ENCODE peak calls at places on chromosomes 1 and 21, in seven cellular contexts. K, Z, P, N, J, X and O are unnamed samples.
A peak's percentile ranks its signal among the peaks of the same experiment; 100 is the strongest.

GRCh38 chr1:30410153-30410851 is 313.1 kb downstream of the MATN1 start:
- DNase-seq in K (no peak), Z (no peak), P (no peak), N (no peak), J (no peak), X (no peak), O (peak; percentile 45)

GRCh38 chr21:26818911-26819310 is 26.3 kb downstream of the ADAMTS1 start:
- DNase-seq in K (no peak), Z (no peak), P (no peak), N (no peak), J (no peak), X (no peak), O (no peak)

GRCh38 chr1:94798472-94798871 is 21.7 kb upstream of the SLC44A3 start:
- DNase-seq in K (no peak), Z (no peak), P (no peak), N (no peak), J (no peak), X (no peak), O (no peak)

GRCh38 chr1:88730995-88731394 is 46.9 kb downstream of the PKN2 start:
- DNase-seq in K (no peak), Z (no peak), P (no peak), N (no peak), J (no peak), X (no peak), O (no peak)

GRCh38 chr1:43537423-43538142 is 6.9 kb downstream of the PTPRF start:
- DNase-seq in K (peak; percentile 67), Z (no peak), P (no peak), N (no peak), J (peak; percentile 19), X (no peak), O (peak; percentile 69)

GRCh38 chr1:7679873-7680790 is 91.0 kb upstream of the VAMP3 start:
- DNase-seq in K (peak; percentile 58), Z (no peak), P (no peak), N (peak; percentile 80), J (no peak), X (peak; percentile 72), O (peak; percentile 76)

GRCh38 chr1:184802739-184803492 is 48.3 kb upstream of the EDEM3 start:
- DNase-seq in K (no peak), Z (no peak), P (no peak), N (peak; percentile 73), J (no peak), X (no peak), O (no peak)

GRCh38 chr1:183191833-183192232 is 5.8 kb downstream of the LAMC2 start:
- DNase-seq in K (no peak), Z (no peak), P (peak; percentile 52), N (peak; percentile 78), J (peak; percentile 71), X (no peak), O (no peak)

GRCh38 chr1:38929476-38929875 is 12.2 kb downstream of the RHBDL2 start:
- DNase-seq in K (no peak), Z (no peak), P (no peak), N (peak; percentile 29), J (no peak), X (peak; percentile 79), O (no peak)

GRCh38 chr1:9371391-9371935 is 78.8 kb downstream of the SPSB1 start:
- DNase-seq in K (peak; percentile 54), Z (peak; percentile 86), P (peak; percentile 19), N (peak; percentile 85), J (peak; percentile 85), X (no peak), O (no peak)

GRCh38 chr1:114093624-114094302 is 59.9 kb downstream of the SYT6 start:
- DNase-seq in K (no peak), Z (no peak), P (no peak), N (no peak), J (peak; percentile 22), X (no peak), O (no peak)

GRCh38 chr1:21773585-21773984 is 9.4 kb downstream of the USP48 start:
- DNase-seq in K (peak; percentile 21), Z (no peak), P (no peak), N (no peak), J (no peak), X (no peak), O (no peak)

GRCh38 chr1:245810789-245811337 is 656.1 kb downstream of the KIF26B start:
- DNase-seq in K (no peak), Z (no peak), P (no peak), N (no peak), J (no peak), X (no peak), O (no peak)

GRCh38 chr1:220344745-220345144 is 72.5 kb upstream of the RAB3GAP2 start:
- DNase-seq in K (no peak), Z (no peak), P (no peak), N (no peak), J (no peak), X (no peak), O (no peak)

GRCh38 chr1:8473892-8474300 is 156.0 kb downstream of the SLC45A1 start:
- DNase-seq in K (no peak), Z (no peak), P (no peak), N (no peak), J (no peak), X (no peak), O (no peak)

GRCh38 chr1:231210126-231210525 is 30.9 kb upstream of the GNPAT start:
- DNase-seq in K (no peak), Z (no peak), P (no peak), N (no peak), J (no peak), X (no peak), O (no peak)

GRCh38 chr1:232704694-232705680 is 75.1 kb upstream of the SIPA1L2 start:
- DNase-seq in K (peak; percentile 53), Z (peak; percentile 79), P (peak; percentile 72), N (peak; percentile 91), J (peak; percentile 63), X (peak; percentile 30), O (no peak)

GRCh38 chr1:40014253-40014706 is 26.2 kb upstream of the CAP1 start:
- DNase-seq in K (no peak), Z (no peak), P (no peak), N (no peak), J (no peak), X (no peak), O (no peak)

GRCh38 chr21:27511241-27511640 is 544.4 kb upstream of the ADAMTS5 start:
- DNase-seq in K (no peak), Z (no peak), P (no peak), N (no peak), J (no peak), X (no peak), O (no peak)

GRCh38 chr21:36704958-36705678 is 6.2 kb downstream of the SIM2 start:
- DNase-seq in K (no peak), Z (no peak), P (no peak), N (no peak), J (no peak), X (no peak), O (no peak)

GRCh38 chr1:38690790-38691189 is 168.8 kb downstream of the RRAGC start:
- DNase-seq in K (no peak), Z (no peak), P (no peak), N (no peak), J (peak; percentile 5), X (no peak), O (no peak)

GRCh38 chr1:112396668-112397025 is 633 bp downstream of the CTTNBP2NL start:
- DNase-seq in K (no peak), Z (no peak), P (no peak), N (peak; percentile 59), J (no peak), X (no peak), O (no peak)

GRCh38 chr1:229342902-229343587 is at the start of gene CCSAP:
- DNase-seq in K (peak; percentile 63), Z (peak; percentile 46), P (no peak), N (peak; percentile 85), J (no peak), X (peak; percentile 76), O (peak; percentile 85)

GRCh38 chr1:223545325-223545724 is 120.2 kb downstream of the CAPN8 start:
- DNase-seq in K (peak; percentile 12), Z (no peak), P (no peak), N (no peak), J (no peak), X (no peak), O (no peak)

GRCh38 chr1:206469933-206470691 is at the start of gene IKBKE:
- DNase-seq in K (peak; percentile 77), Z (peak; percentile 65), P (peak; percentile 35), N (peak; percentile 84), J (peak; percentile 62), X (peak; percentile 43), O (peak; percentile 74)

GRCh38 chr21:15706686-15707085 is 23.1 kb upstream of the USP25 start:
- DNase-seq in K (peak; percentile 23), Z (no peak), P (peak; percentile 96), N (peak; percentile 74), J (peak; percentile 94), X (no peak), O (no peak)

GRCh38 chr1:7899741-7900140 is 40.9 kb downstream of the TNFRSF9 start:
- DNase-seq in K (no peak), Z (no peak), P (no peak), N (no peak), J (peak; percentile 24), X (no peak), O (no peak)

GRCh38 chr1:86507935-86508582 is 38.8 kb upstream of the CLCA4 start:
- DNase-seq in K (no peak), Z (no peak), P (no peak), N (peak; percentile 63), J (peak; percentile 42), X (no peak), O (no peak)

GRCh38 chr1:212794561-212795014 is 2.9 kb downstream of the TATDN3 start:
- DNase-seq in K (no peak), Z (no peak), P (no peak), N (no peak), J (no peak), X (no peak), O (no peak)

GRCh38 chr1:90616395-90616794 is 100.7 kb downstream of the BARHL2 start:
- DNase-seq in K (no peak), Z (no peak), P (no peak), N (no peak), J (peak; percentile 5), X (no peak), O (no peak)

GRCh38 chr1:225735252-225736149 is 42.1 kb upstream of the SRP9 start:
- DNase-seq in K (peak; percentile 34), Z (peak; percentile 82), P (peak; percentile 92), N (peak; percentile 92), J (peak; percentile 95), X (peak; percentile 36), O (peak; percentile 70)

GRCh38 chr1:65623895-65624294 is 168.8 kb upstream of the PDE4B start:
- DNase-seq in K (no peak), Z (no peak), P (no peak), N (peak; percentile 16), J (no peak), X (no peak), O (no peak)

GRCh38 chr1:1068374-1069060 is 5.6 kb downstream of the RNF223 start:
- DNase-seq in K (peak; percentile 88), Z (no peak), P (no peak), N (no peak), J (no peak), X (no peak), O (peak; percentile 88)

GRCh38 chr1:40438391-40439015 is 11.8 kb upstream of the ZFP69B start:
- DNase-seq in K (no peak), Z (no peak), P (no peak), N (peak; percentile 69), J (peak; percentile 29), X (no peak), O (no peak)

GRCh38 chr1:101257500-101258325 is 20.9 kb downstream of the S1PR1 start:
- DNase-seq in K (peak; percentile 58), Z (no peak), P (no peak), N (no peak), J (no peak), X (no peak), O (no peak)

GRCh38 chr1:201357636-201358348 is 19.7 kb downstream of the TNNT2 start:
- DNase-seq in K (no peak), Z (no peak), P (no peak), N (no peak), J (no peak), X (no peak), O (peak; percentile 44)

GRCh38 chr1:245520611-245521010 is 365.8 kb downstream of the KIF26B start:
- DNase-seq in K (no peak), Z (no peak), P (no peak), N (no peak), J (no peak), X (no peak), O (no peak)